ENCODE peak calls at places on chromosome 2, in nine cellular contexts. One of them, this sample, is unnamed.
A peak's percentile ranks its signal among the peaks of the same experiment; 100 is the strongest.

GRCh38 chr2:68594674-68595492 is 48.5 kb upstream of the PROKR1 start:
- DNase-seq in stimulated activated CD8-positive, alpha-beta memory T cell treated with anti-CD3 and anti-CD28 coated beads, Interleukin-7, amount 100 ng/mL, for 24 hours: peak; percentile 5
- DNase-seq in ACHN: peak; percentile 64
- DNase-seq in T47D: peak; percentile 46
- DNase-seq in T-cell: peak; percentile 9
- DNase-seq in SHP77: peak; percentile 8
- DNase-seq in progenitor cell of endocrine pancreas: no peak
- DNase-seq in M059J: peak; percentile 41
- DNase-seq in astrocyte: peak; percentile 11
- DNase-seq in this sample: no peak

GRCh38 chr2:68134554-68134953 is 23.1 kb upstream of the PNO1 start:
- DNase-seq in T47D: no peak
- DNase-seq in progenitor cell of endocrine pancreas: no peak
- DNase-seq in SHP77: no peak
- DNase-seq in astrocyte: no peak
- DNase-seq in T-cell: no peak
- DNase-seq in stimulated activated CD8-positive, alpha-beta memory T cell treated with anti-CD3 and anti-CD28 coated beads, Interleukin-7, amount 100 ng/mL, for 24 hours: no peak
- DNase-seq in M059J: no peak
- DNase-seq in ACHN: no peak
- DNase-seq in this sample: no peak

GRCh38 chr2:160968183-160968582 is 192.0 kb upstream of the TANK start:
- DNase-seq in T47D: no peak
- DNase-seq in SHP77: no peak
- DNase-seq in T-cell: no peak
- DNase-seq in M059J: no peak
- DNase-seq in astrocyte: no peak
- DNase-seq in progenitor cell of endocrine pancreas: no peak
- DNase-seq in stimulated activated CD8-positive, alpha-beta memory T cell treated with anti-CD3 and anti-CD28 coated beads, Interleukin-7, amount 100 ng/mL, for 24 hours: no peak
- DNase-seq in ACHN: no peak
- DNase-seq in this sample: no peak

GRCh38 chr2:122100371-122101150 is 345.1 kb downstream of the TSN start:
- DNase-seq in SHP77: no peak
- DNase-seq in stimulated activated CD8-positive, alpha-beta memory T cell treated with anti-CD3 and anti-CD28 coated beads, Interleukin-7, amount 100 ng/mL, for 24 hours: no peak
- DNase-seq in T-cell: no peak
- DNase-seq in M059J: no peak
- DNase-seq in T47D: no peak
- DNase-seq in progenitor cell of endocrine pancreas: no peak
- DNase-seq in ACHN: no peak
- DNase-seq in astrocyte: peak; percentile 81
- DNase-seq in this sample: no peak

GRCh38 chr2:45994060-45994459 is 303.1 kb upstream of the EPAS1 start:
- DNase-seq in M059J: no peak
- DNase-seq in T47D: no peak
- DNase-seq in progenitor cell of endocrine pancreas: no peak
- DNase-seq in stimulated activated CD8-positive, alpha-beta memory T cell treated with anti-CD3 and anti-CD28 coated beads, Interleukin-7, amount 100 ng/mL, for 24 hours: no peak
- DNase-seq in T-cell: no peak
- DNase-seq in astrocyte: no peak
- DNase-seq in SHP77: no peak
- DNase-seq in ACHN: no peak
- DNase-seq in this sample: no peak

GRCh38 chr2:25684577-25684976 is 11.2 kb upstream of the DTNB start:
- DNase-seq in progenitor cell of endocrine pancreas: no peak
- DNase-seq in ACHN: no peak
- DNase-seq in astrocyte: no peak
- DNase-seq in T-cell: no peak
- DNase-seq in SHP77: no peak
- DNase-seq in T47D: no peak
- DNase-seq in stimulated activated CD8-positive, alpha-beta memory T cell treated with anti-CD3 and anti-CD28 coated beads, Interleukin-7, amount 100 ng/mL, for 24 hours: no peak
- DNase-seq in M059J: no peak
- DNase-seq in this sample: no peak

GRCh38 chr2:85327757-85328617 is at the start of gene TGOLN2:
- DNase-seq in T47D: peak; percentile 90
- DNase-seq in astrocyte: peak; percentile 75
- DNase-seq in SHP77: peak; percentile 88
- DNase-seq in M059J: peak; percentile 90
- DNase-seq in progenitor cell of endocrine pancreas: peak; percentile 81
- DNase-seq in stimulated activated CD8-positive, alpha-beta memory T cell treated with anti-CD3 and anti-CD28 coated beads, Interleukin-7, amount 100 ng/mL, for 24 hours: peak; percentile 90
- DNase-seq in T-cell: peak; percentile 94
- DNase-seq in ACHN: peak; percentile 95
- DNase-seq in this sample: no peak

GRCh38 chr2:174047746-174048145 is 82.6 kb upstream of the SP3 start:
- DNase-seq in ACHN: no peak
- DNase-seq in T47D: no peak
- DNase-seq in stimulated activated CD8-positive, alpha-beta memory T cell treated with anti-CD3 and anti-CD28 coated beads, Interleukin-7, amount 100 ng/mL, for 24 hours: no peak
- DNase-seq in SHP77: no peak
- DNase-seq in M059J: no peak
- DNase-seq in progenitor cell of endocrine pancreas: no peak
- DNase-seq in T-cell: no peak
- DNase-seq in astrocyte: no peak
- DNase-seq in this sample: no peak

GRCh38 chr2:104774631-104775030 is 79.3 kb upstream of the POU3F3 start:
- DNase-seq in astrocyte: peak; percentile 88
- DNase-seq in ACHN: no peak
- DNase-seq in M059J: no peak
- DNase-seq in progenitor cell of endocrine pancreas: no peak
- DNase-seq in SHP77: no peak
- DNase-seq in T-cell: no peak
- DNase-seq in stimulated activated CD8-positive, alpha-beta memory T cell treated with anti-CD3 and anti-CD28 coated beads, Interleukin-7, amount 100 ng/mL, for 24 hours: no peak
- DNase-seq in T47D: no peak
- DNase-seq in this sample: no peak

GRCh38 chr2:201642086-201642578 is 1.2 kb downstream of the TMEM237 start:
- DNase-seq in T47D: no peak
- DNase-seq in SHP77: no peak
- DNase-seq in M059J: no peak
- DNase-seq in stimulated activated CD8-positive, alpha-beta memory T cell treated with anti-CD3 and anti-CD28 coated beads, Interleukin-7, amount 100 ng/mL, for 24 hours: no peak
- DNase-seq in ACHN: no peak
- DNase-seq in astrocyte: no peak
- DNase-seq in progenitor cell of endocrine pancreas: no peak
- DNase-seq in T-cell: no peak
- DNase-seq in this sample: no peak

GRCh38 chr2:45874324-45874723 is 222.8 kb downstream of the PRKCE start:
- DNase-seq in M059J: no peak
- DNase-seq in SHP77: no peak
- DNase-seq in ACHN: no peak
- DNase-seq in astrocyte: no peak
- DNase-seq in T47D: peak; percentile 81
- DNase-seq in progenitor cell of endocrine pancreas: no peak
- DNase-seq in T-cell: no peak
- DNase-seq in stimulated activated CD8-positive, alpha-beta memory T cell treated with anti-CD3 and anti-CD28 coated beads, Interleukin-7, amount 100 ng/mL, for 24 hours: no peak
- DNase-seq in this sample: no peak

GRCh38 chr2:207768891-207769596 is 662 bp downstream of the FZD5 start:
- DNase-seq in M059J: peak; percentile 60
- DNase-seq in T-cell: no peak
- DNase-seq in astrocyte: no peak
- DNase-seq in T47D: peak; percentile 17
- DNase-seq in SHP77: no peak
- DNase-seq in stimulated activated CD8-positive, alpha-beta memory T cell treated with anti-CD3 and anti-CD28 coated beads, Interleukin-7, amount 100 ng/mL, for 24 hours: no peak
- DNase-seq in progenitor cell of endocrine pancreas: no peak
- DNase-seq in ACHN: peak; percentile 52
- DNase-seq in this sample: no peak

GRCh38 chr2:222399038-222399783 is 25.1 kb upstream of the SGPP2 start:
- DNase-seq in astrocyte: no peak
- DNase-seq in ACHN: no peak
- DNase-seq in stimulated activated CD8-positive, alpha-beta memory T cell treated with anti-CD3 and anti-CD28 coated beads, Interleukin-7, amount 100 ng/mL, for 24 hours: no peak
- DNase-seq in SHP77: peak; percentile 62
- DNase-seq in T-cell: no peak
- DNase-seq in T47D: no peak
- DNase-seq in M059J: no peak
- DNase-seq in progenitor cell of endocrine pancreas: no peak
- DNase-seq in this sample: no peak

GRCh38 chr2:54613794-54614257 is 109.6 kb upstream of the EML6 start:
- DNase-seq in stimulated activated CD8-positive, alpha-beta memory T cell treated with anti-CD3 and anti-CD28 coated beads, Interleukin-7, amount 100 ng/mL, for 24 hours: no peak
- DNase-seq in ACHN: peak; percentile 54
- DNase-seq in M059J: peak; percentile 55
- DNase-seq in SHP77: no peak
- DNase-seq in astrocyte: peak; percentile 83
- DNase-seq in T47D: no peak
- DNase-seq in progenitor cell of endocrine pancreas: no peak
- DNase-seq in T-cell: no peak
- DNase-seq in this sample: no peak

GRCh38 chr2:97704989-97705388 is 8.4 kb upstream of the ZAP70 start:
- DNase-seq in M059J: no peak
- DNase-seq in ACHN: no peak
- DNase-seq in T47D: no peak
- DNase-seq in astrocyte: no peak
- DNase-seq in progenitor cell of endocrine pancreas: no peak
- DNase-seq in T-cell: no peak
- DNase-seq in stimulated activated CD8-positive, alpha-beta memory T cell treated with anti-CD3 and anti-CD28 coated beads, Interleukin-7, amount 100 ng/mL, for 24 hours: no peak
- DNase-seq in SHP77: no peak
- DNase-seq in this sample: no peak

GRCh38 chr2:37643102-37644078 is 28.1 kb downstream of the CDC42EP3 start:
- DNase-seq in progenitor cell of endocrine pancreas: no peak
- DNase-seq in stimulated activated CD8-positive, alpha-beta memory T cell treated with anti-CD3 and anti-CD28 coated beads, Interleukin-7, amount 100 ng/mL, for 24 hours: no peak
- DNase-seq in astrocyte: no peak
- DNase-seq in SHP77: no peak
- DNase-seq in ACHN: no peak
- DNase-seq in T47D: no peak
- DNase-seq in T-cell: no peak
- DNase-seq in M059J: no peak
- DNase-seq in this sample: no peak

GRCh38 chr2:241985986-241986329 is 116.4 kb downstream of the RTP5 start:
- DNase-seq in astrocyte: no peak
- DNase-seq in M059J: no peak
- DNase-seq in stimulated activated CD8-positive, alpha-beta memory T cell treated with anti-CD3 and anti-CD28 coated beads, Interleukin-7, amount 100 ng/mL, for 24 hours: no peak
- DNase-seq in T47D: no peak
- DNase-seq in progenitor cell of endocrine pancreas: no peak
- DNase-seq in T-cell: no peak
- DNase-seq in SHP77: no peak
- DNase-seq in ACHN: no peak
- DNase-seq in this sample: no peak

GRCh38 chr2:239610457-239611221 is 209.8 kb upstream of the HDAC4 start:
- DNase-seq in ACHN: no peak
- DNase-seq in T47D: no peak
- DNase-seq in T-cell: no peak
- DNase-seq in M059J: no peak
- DNase-seq in stimulated activated CD8-positive, alpha-beta memory T cell treated with anti-CD3 and anti-CD28 coated beads, Interleukin-7, amount 100 ng/mL, for 24 hours: no peak
- DNase-seq in SHP77: no peak
- DNase-seq in progenitor cell of endocrine pancreas: no peak
- DNase-seq in astrocyte: no peak
- DNase-seq in this sample: no peak